ENCODE peak calls at places on chromosomes 11 and 22, in four cellular contexts. W is NCI-H1105 treated with DMSO at 0.1 percent for 48 hours; E is stimulated activated CD4-positive, alpha-beta T cell treated with anti-CD3 and anti-CD28 coated beads, TNF-alpha, amount 100 ng/mL, for 1 hour; R is brain microvascular endothelial cell. C is an unnamed sample.

GRCh38 chr11:120928506-120929062 is 95.3 kb upstream of the TBCEL start:
- DNase-seq in W (no peak), E (no peak), R (no peak), C (no peak)

GRCh38 chr11:37630866-37631265 is 1032.8 kb upstream of the RAG2 start:
- DNase-seq in W (no peak), E (no peak), R (no peak), C (no peak)

GRCh38 chr11:132058211-132058772 is 687.9 kb downstream of the NTM start:
- DNase-seq in W (no peak), E (no peak), R (peak), C (no peak)

GRCh38 chr22:40410272-40410671 is 39.9 kb downstream of the SGSM3 start:
- DNase-seq in W (no peak), E (no peak), R (no peak), C (no peak)

GRCh38 chr22:43009444-43009843 is 5.5 kb downstream of the PACSIN2 start:
- DNase-seq in W (no peak), E (no peak), R (no peak), C (no peak)

GRCh38 chr11:86119062-86119461 is 50.2 kb upstream of the PICALM start:
- DNase-seq in W (peak), E (no peak), R (no peak), C (peak)

GRCh38 chr11:7538023-7538422 is 24.2 kb downstream of the PPFIBP2 start:
- DNase-seq in W (no peak), E (no peak), R (no peak), C (no peak)

GRCh38 chr11:129317564-129317963 is 58.1 kb upstream of the BARX2 start:
- DNase-seq in W (peak), E (no peak), R (no peak), C (peak)

GRCh38 chr11:8242480-8243280 is 21.0 kb downstream of the LMO1 start:
- DNase-seq in W (no peak), E (no peak), R (no peak), C (peak)

GRCh38 chr22:22057617-22058378 is 75.2 kb upstream of the TOP3B start:
- DNase-seq in W (no peak), E (no peak), R (no peak), C (no peak)

GRCh38 chr11:70568504-70569172 is 170.3 kb downstream of the CTTN start:
- DNase-seq in W (no peak), E (no peak), R (peak), C (no peak)

GRCh38 chr11:9688716-9689511 is 25.0 kb downstream of the SWAP70 start:
- DNase-seq in W (no peak), E (no peak), R (peak), C (no peak)

GRCh38 chr22:40709752-40710413 is 30.6 kb downstream of the MCHR1 start:
- DNase-seq in W (no peak), E (no peak), R (no peak), C (peak)

GRCh38 chr11:62553839-62554361 is 7.3 kb upstream of the AHNAK start:
- DNase-seq in W (no peak), E (no peak), R (peak), C (no peak)

GRCh38 chr11:75734491-75735180 is 17.0 kb downstream of the MOGAT2 start:
- DNase-seq in W (no peak), E (no peak), R (no peak), C (peak)

GRCh38 chr11:104159356-104159755 is 4.6 kb downstream of the PDGFD start:
- DNase-seq in W (no peak), E (no peak), R (no peak), C (no peak)

GRCh38 chr11:109795234-109795633 is 298.0 kb upstream of the ZC3H12C start:
- DNase-seq in W (no peak), E (no peak), R (no peak), C (no peak)

GRCh38 chr11:106421673-106422292 is 344.3 kb downstream of the AASDHPPT start:
- DNase-seq in W (no peak), E (no peak), R (no peak), C (no peak)

GRCh38 chr11:12163181-12163841 is 52.9 kb downstream of the MICAL2 start:
- DNase-seq in W (no peak), E (no peak), R (peak), C (no peak)

GRCh38 chr11:133366088-133366487 is 166.2 kb downstream of the OPCML start:
- DNase-seq in W (no peak), E (no peak), R (no peak), C (no peak)

GRCh38 chr11:14544611-14545010 is 24.4 kb upstream of the PSMA1 start:
- DNase-seq in W (no peak), E (no peak), R (no peak), C (no peak)

GRCh38 chr22:48821346-48822186 is 1006.1 kb downstream of the BRD1 start:
- DNase-seq in W (no peak), E (no peak), R (no peak), C (no peak)

GRCh38 chr22:33555814-33556522 is 364.3 kb downstream of the LARGE1 start:
- DNase-seq in W (no peak), E (no peak), R (no peak), C (no peak)

GRCh38 chr22:38850941-38851849 is 7.4 kb upstream of the NPTXR start:
- DNase-seq in W (no peak), E (no peak), R (peak), C (no peak)

GRCh38 chr11:15551897-15552851 is 437.5 kb downstream of the INSC start:
- DNase-seq in W (no peak), E (no peak), R (no peak), C (no peak)

GRCh38 chr11:2097998-2098690 is 41.0 kb downstream of the IGF2 start:
- DNase-seq in W (no peak), E (no peak), R (no peak), C (no peak)

GRCh38 chr11:134067486-134067885 is 1.4 kb upstream of the JAM3 start:
- DNase-seq in W (no peak), E (no peak), R (no peak), C (peak)

GRCh38 chr11:3001496-3001895 is 9.4 kb upstream of the NAP1L4 start:
- DNase-seq in W (peak), E (no peak), R (no peak), C (peak)

C was measured in NCI-H1092 treated with DMSO at 0.1 percent for 48 hours.